ENCODE peak calls at places on chromosomes 13 and 19, in five cellular contexts. L, V, W, P and A are unnamed samples.

GRCh38 chr13:108120332-108120731 is 95.0 kb downstream of the LIG4 start:
- DNase-seq in V (no peak), L (no peak), W (no peak), P (no peak), A (no peak)

GRCh38 chr19:40542197-40542859 is 34.3 kb upstream of the SHKBP1 start:
- DNase-seq in V (peak), L (peak), W (peak), P (no peak), A (peak)

GRCh38 chr13:34657716-34658115 is 284.4 kb upstream of the NBEA start:
- DNase-seq in W (peak), L (no peak), V (no peak), P (peak), A (no peak)

GRCh38 chr19:35212241-35212640 is 16.3 kb downstream of the FAM187B start:
- DNase-seq in L (no peak), W (no peak), V (no peak), P (no peak), A (no peak)

GRCh38 chr19:644789-645188 is 5.1 kb downstream of the FGF22 start:
- DNase-seq in W (no peak), P (no peak), V (no peak), L (no peak), A (no peak)

GRCh38 chr19:2867025-2867991 is at the start of gene ZNF556:
- DNase-seq in P (peak), L (peak), W (no peak), V (no peak), A (no peak)

GRCh38 chr13:41099986-41100385 is 32.6 kb downstream of the KBTBD6 start:
- DNase-seq in W (no peak), P (no peak), V (no peak), L (no peak), A (no peak)

GRCh38 chr13:95176611-95177259 is 124.5 kb downstream of the ABCC4 start:
- DNase-seq in W (peak), V (no peak), L (no peak), P (no peak), A (no peak)

GRCh38 chr19:43847246-43847645 is 20.1 kb downstream of the ZNF283 start:
- DNase-seq in L (no peak), V (no peak), W (no peak), P (no peak), A (peak)

GRCh38 chr19:4059931-4060620 is 6.6 kb downstream of the ZBTB7A start:
- DNase-seq in L (peak), V (peak), P (no peak), W (no peak), A (peak)

GRCh38 chr19:28519950-28520861 is 692.7 kb downstream of the UQCRFS1 start:
- DNase-seq in L (peak), V (no peak), W (no peak), P (peak), A (no peak)

GRCh38 chr13:110873639-110874507 is 41.0 kb downstream of the ANKRD10 start:
- DNase-seq in V (no peak), L (no peak), P (no peak), W (no peak), A (no peak)
- H3K4me3 ChIP-seq in V (peak), L (peak), P (peak), W (peak), A (peak)

GRCh38 chr13:39100996-39101751 is 62.9 kb downstream of the NHLRC3 start:
- DNase-seq in V (no peak), P (no peak), L (no peak), W (no peak), A (peak)

GRCh38 chr13:39091586-39091985 is 53.3 kb downstream of the NHLRC3 start:
- DNase-seq in P (no peak), W (no peak), V (no peak), L (no peak), A (no peak)

GRCh38 chr13:39095500-39095899 is 57.2 kb downstream of the NHLRC3 start:
- DNase-seq in P (no peak), V (no peak), W (no peak), L (no peak), A (no peak)
- TF ChIP-seq CTCF in P (no peak), V (no peak), W (no peak), L (no peak), A (no peak)

GRCh38 chr19:22421797-22422196 is 349 bp downstream of the ZNF98 start:
- DNase-seq in W (no peak), V (no peak), L (no peak), P (no peak), A (no peak)
- H3K4me3 ChIP-seq in W (no peak), V (peak), L (no peak), P (no peak), A (no peak)

DNA sequence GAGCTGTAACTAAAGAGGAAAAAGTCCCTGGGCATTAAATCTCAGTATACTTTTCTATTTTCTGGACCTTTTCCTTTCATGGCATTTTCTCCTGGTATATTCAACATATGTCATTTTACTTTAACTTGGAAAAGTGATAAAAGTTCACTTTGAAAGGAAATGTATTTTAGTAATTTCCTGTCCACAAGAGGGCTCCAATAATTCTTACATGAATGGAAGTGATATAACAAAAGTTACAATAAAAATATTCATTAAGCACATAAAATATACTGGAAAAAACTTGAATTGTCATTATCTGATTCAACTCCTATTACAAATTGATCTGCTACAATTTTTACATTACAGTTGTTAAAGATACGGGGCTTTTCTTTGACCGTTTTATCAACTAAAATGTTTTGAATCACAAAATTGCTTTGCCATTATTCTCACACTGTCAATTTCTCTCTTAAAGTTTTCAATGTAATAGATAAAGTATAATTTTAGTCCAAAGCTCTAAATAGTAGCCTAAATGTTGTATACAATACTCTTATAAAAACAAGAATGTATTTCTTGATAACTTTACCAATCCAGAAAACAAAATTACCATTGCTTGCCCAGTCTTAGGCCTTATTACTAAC is 4.9 kb downstream of the UBL3 start:
- DNase-seq in L (no peak), W (peak), P (peak), V (no peak), A (peak)
- TF ChIP-seq CTCF in L (peak), W (peak), P (peak), V (no peak), A (peak)

GRCh38 chr19:11481777-11482383 is 1.0 kb upstream of the ELAVL3 start:
- DNase-seq in L (peak), P (peak), W (peak), V (peak), A (peak)
- H3K4me3 ChIP-seq in L (peak), P (peak), W (peak), V (peak), A (peak)

DNA sequence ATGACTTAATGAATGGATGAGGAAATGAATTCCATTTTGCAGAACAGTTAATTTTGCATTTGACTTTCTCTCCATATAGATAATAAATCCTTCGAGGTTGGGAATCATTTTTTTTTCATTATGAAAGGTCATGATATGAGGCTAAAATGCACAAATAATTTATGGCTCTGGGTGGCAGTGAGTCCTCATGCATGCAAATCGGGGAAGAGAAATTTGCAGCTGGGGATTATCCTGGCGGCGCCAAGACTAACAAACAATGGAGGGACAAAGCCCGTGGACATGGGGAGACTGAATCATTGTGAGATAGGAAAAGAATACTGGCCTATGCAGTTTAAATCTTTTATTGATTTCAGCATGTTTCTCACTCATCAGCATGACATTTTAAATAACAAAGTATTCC is 102.2 kb downstream of the ERCC5 start:
- DNase-seq in P (peak), W (peak), L (no peak), V (no peak), A (peak)
- TF ChIP-seq CTCF in P (no peak), W (no peak), L (no peak), V (no peak), A (no peak)

GRCh38 chr13:29676535-29676934 is 81.0 kb upstream of the SLC7A1 start:
- DNase-seq in L (no peak), W (no peak), P (no peak), V (no peak), A (peak)
- H3K4me3 ChIP-seq in L (no peak), W (no peak), P (no peak), V (no peak), A (no peak)